ENCODE peak calls at places on chromosome 5, in nine cellular contexts. Q is upper lobe of right lung, L is foreskin fibroblast, V is psoas muscle, F is cardiac fibroblast, O is fibroblast of mammary gland, G is body of pancreas, T is Calu3, K is HFFc6. P is an unnamed sample.

GRCh38 chr5:149002761-149003689 is 59.8 kb downstream of the SH3TC2 start:
- DNase-seq in Q (no peak), L (no peak), V (no peak), F (peak; percentile 33), O (peak; percentile 77), G (no peak), T (no peak), K (peak; percentile 78), P (no peak)

GRCh38 chr5:140178082-140178410 is 3.1 kb downstream of the CYSTM1 start:
- DNase-seq in Q (no peak), L (no peak), V (no peak), F (no peak), O (no peak), G (peak; percentile 73), T (no peak), K (no peak), P (no peak)

GRCh38 chr5:139495644-139496435 is 13.3 kb upstream of the STING1 start:
- DNase-seq in Q (no peak), L (peak; percentile 69), V (no peak), F (peak; percentile 58), O (peak; percentile 68), G (no peak), T (peak; percentile 28), K (peak; percentile 71), P (no peak)

GRCh38 chr5:35898952-35899351 is 39.5 kb downstream of the CAPSL start:
- DNase-seq in Q (no peak), L (no peak), V (no peak), F (no peak), O (no peak), G (no peak), T (no peak), K (no peak), P (no peak)

GRCh38 chr5:38018011-38018410 is 178.2 kb upstream of the GDNF start:
- DNase-seq in Q (no peak), L (no peak), V (no peak), F (no peak), O (no peak), G (no peak), T (no peak), K (no peak), P (no peak)

GRCh38 chr5:6541256-6542013 is 91.4 kb downstream of the NSUN2 start:
- DNase-seq in Q (no peak), L (no peak), V (no peak), F (no peak), O (no peak), G (no peak), T (no peak), K (no peak), P (no peak)

GRCh38 chr5:126108505-126108904 is 314.7 kb upstream of the GRAMD2B start:
- DNase-seq in Q (no peak), L (no peak), V (no peak), F (no peak), O (no peak), G (no peak), T (no peak), K (no peak), P (no peak)

GRCh38 chr5:39217365-39218281 is 1.7 kb downstream of the FYB1 start:
- DNase-seq in Q (peak; percentile 72), L (peak; percentile 62), V (peak; percentile 83), F (peak; percentile 90), O (peak; percentile 82), G (peak; percentile 84), T (peak; percentile 73), K (peak; percentile 74), P (peak; percentile 39)

GRCh38 chr5:6859001-6859400 is 145.8 kb downstream of the TENT4A start:
- DNase-seq in Q (no peak), L (no peak), V (no peak), F (no peak), O (no peak), G (no peak), T (no peak), K (no peak), P (no peak)

GRCh38 chr5:115484368-115484767 is 60.2 kb downstream of the FEM1C start:
- DNase-seq in Q (peak; percentile 55), L (no peak), V (no peak), F (no peak), O (no peak), G (no peak), T (no peak), K (no peak), P (no peak)

GRCh38 chr5:74850016-74850415 is 16.2 kb downstream of the FAM169A start:
- DNase-seq in Q (no peak), L (no peak), V (no peak), F (no peak), O (no peak), G (no peak), T (no peak), K (no peak), P (no peak)

GRCh38 chr5:134647750-134648424 is 698 bp upstream of the SEC24A start:
- DNase-seq in Q (no peak), L (peak; percentile 52), V (peak; percentile 58), F (peak; percentile 73), O (peak; percentile 57), G (peak; percentile 28), T (no peak), K (peak; percentile 22), P (no peak)

GRCh38 chr5:110258460-110258859 is 468.0 kb downstream of the TMEM232 start:
- DNase-seq in Q (peak; percentile 41), L (peak; percentile 5), V (no peak), F (peak; percentile 26), O (peak; percentile 67), G (peak; percentile 5), T (no peak), K (no peak), P (no peak)

GRCh38 chr5:112986224-112986623 is 9.6 kb downstream of the DCP2 start:
- DNase-seq in Q (no peak), L (no peak), V (no peak), F (no peak), O (no peak), G (no peak), T (no peak), K (no peak), P (no peak)

GRCh38 chr5:160311491-160312138 is 749 bp downstream of the CCNJL start:
- DNase-seq in Q (peak; percentile 82), L (no peak), V (peak; percentile 55), F (peak; percentile 13), O (no peak), G (peak; percentile 8), T (peak; percentile 14), K (no peak), P (no peak)

GRCh38 chr5:150587830-150588494 is 52.5 kb upstream of the SYNPO start:
- DNase-seq in Q (peak; percentile 48), L (no peak), V (no peak), F (peak; percentile 58), O (peak; percentile 21), G (no peak), T (no peak), K (no peak), P (no peak)

GRCh38 chr5:135239461-135240282 is 159.4 kb downstream of the MACROH2A1 start:
- DNase-seq in Q (peak; percentile 62), L (no peak), V (no peak), F (peak; percentile 41), O (peak; percentile 70), G (no peak), T (no peak), K (no peak), P (no peak)

GRCh38 chr5:116939641-116940040 is 365.0 kb upstream of the SEMA6A start:
- DNase-seq in Q (no peak), L (no peak), V (no peak), F (no peak), O (no peak), G (no peak), T (no peak), K (no peak), P (no peak)

GRCh38 chr5:82308997-82309670 is 31.0 kb upstream of the RPS23 start:
- DNase-seq in Q (no peak), L (no peak), V (no peak), F (no peak), O (no peak), G (no peak), T (no peak), K (no peak), P (no peak)

GRCh38 chr5:133041910-133042309 is 9.9 kb upstream of the HSPA4 start:
- DNase-seq in Q (no peak), L (peak; percentile 27), V (no peak), F (peak; percentile 34), O (peak; percentile 59), G (no peak), T (no peak), K (peak; percentile 52), P (no peak)
- TF ChIP-seq CTCF in Q (no peak), L (no peak), V (no peak), F (peak; percentile 5), O (peak; percentile 7), G (no peak), T (peak; percentile 28), K (peak; percentile 20), P (no peak)

GRCh38 chr5:28766565-28767158 is 1728.3 kb upstream of the CDH9 start:
- DNase-seq in Q (no peak), L (no peak), V (no peak), F (peak; percentile 62), O (peak; percentile 36), G (no peak), T (peak; percentile 33), K (peak; percentile 3), P (no peak)
- TF ChIP-seq CTCF in Q (peak; percentile 43), L (peak; percentile 12), V (no peak), F (peak; percentile 8), O (peak; percentile 35), G (no peak), T (peak; percentile 44), K (peak; percentile 71), P (no peak)

GRCh38 chr5:307306-307705 is 14.2 kb upstream of the AHRR start:
- DNase-seq in Q (peak; percentile 17), L (no peak), V (no peak), F (no peak), O (no peak), G (no peak), T (no peak), K (no peak), P (no peak)

GRCh38 chr5:307794-308579 is 13.5 kb upstream of the AHRR start:
- DNase-seq in Q (peak; percentile 53), L (no peak), V (peak; percentile 41), F (no peak), O (no peak), G (no peak), T (no peak), K (no peak), P (no peak)

GRCh38 chr5:310941-311434 is 10.5 kb upstream of the AHRR start:
- DNase-seq in Q (no peak), L (no peak), V (peak; percentile 21), F (peak; percentile 47), O (peak; percentile 83), G (peak; percentile 29), T (peak; percentile 57), K (no peak), P (no peak)

GRCh38 chr5:310516-310915 is 11.0 kb upstream of the AHRR start:
- DNase-seq in Q (no peak), L (no peak), V (no peak), F (no peak), O (no peak), G (no peak), T (no peak), K (no peak), P (no peak)

GRCh38 chr5:308672-309271 is 12.7 kb upstream of the AHRR start:
- DNase-seq in Q (peak; percentile 51), L (no peak), V (peak; percentile 48), F (peak; percentile 25), O (peak; percentile 49), G (no peak), T (peak; percentile 72), K (peak; percentile 23), P (no peak)
- TF ChIP-seq CTCF in Q (no peak), L (peak; percentile 49), V (no peak), F (peak; percentile 36), O (peak; percentile 40), G (no peak), T (peak; percentile 15), K (peak; percentile 66), P (no peak)

GRCh38 chr5:166433679-166434078 is 1857.8 kb upstream of the WWC1 start:
- DNase-seq in Q (no peak), L (no peak), V (no peak), F (no peak), O (no peak), G (no peak), T (no peak), K (no peak), P (no peak)
- TF ChIP-seq CTCF in Q (no peak), L (no peak), V (no peak), F (no peak), O (peak; percentile 1), G (no peak), T (no peak), K (peak; percentile 19), P (no peak)

P was measured in omental fat pad.